ENCODE peak calls at places on chromosome 14, in six cellular contexts. Y, H, N, Q, W and T are unnamed samples.

GRCh38 chr14:67524152-67524963 is 8.7 kb upstream of the PLEKHH1 start:
- DNase-seq in Y (no peak), H (no peak), N (no peak), Q (no peak), W (no peak), T (no peak)

GRCh38 chr14:104794099-104794498 is 1.4 kb downstream of the AKT1 start:
- DNase-seq in Y (no peak), H (no peak), N (no peak), Q (peak), W (peak), T (no peak)

GRCh38 chr14:31902915-31903646 is 174.0 kb upstream of the ARHGAP5 start:
- DNase-seq in Y (no peak), H (no peak), N (no peak), Q (no peak), W (no peak), T (no peak)

GRCh38 chr14:102481791-102482238 is 27.8 kb downstream of the ANKRD9 start:
- DNase-seq in Y (no peak), H (no peak), N (no peak), Q (no peak), W (no peak), T (no peak)

GRCh38 chr14:99119554-99119953 is 152.4 kb downstream of the BCL11B start:
- DNase-seq in Y (no peak), H (no peak), N (no peak), Q (no peak), W (no peak), T (no peak)

GRCh38 chr14:65071544-65071943 is 30.8 kb downstream of the MAX start:
- DNase-seq in Y (no peak), H (no peak), N (no peak), Q (no peak), W (no peak), T (no peak)

GRCh38 chr14:64825006-64825405 is 54.7 kb downstream of the SPTB start:
- DNase-seq in Y (no peak), H (no peak), N (no peak), Q (no peak), W (no peak), T (no peak)

GRCh38 chr14:91115986-91116385 is 2.1 kb downstream of the DGLUCY start:
- DNase-seq in Y (no peak), H (no peak), N (no peak), Q (peak), W (no peak), T (no peak)